ENCODE peak calls at places on chromosomes 12 and 14, in eight cellular contexts. One of them, this sample, is unnamed.

GRCh38 chr14:102055181-102055901 is 31.5 kb downstream of the HSP90AA1 start:
- DNase-seq in A172: peak
- DNase-seq in Calu3: no peak
- DNase-seq in mucosa of gallbladder: no peak
- DNase-seq in left ventricle myocardium inferior: no peak
- DNase-seq in heart right ventricle: no peak
- DNase-seq in posterior vena cava: no peak
- DNase-seq in mesothelial cell of epicardium: no peak
- DNase-seq in this sample: peak

GRCh38 chr12:43288666-43289065 is 263.3 kb downstream of the ADAMTS20 start:
- DNase-seq in posterior vena cava: no peak
- DNase-seq in mesothelial cell of epicardium: no peak
- DNase-seq in heart right ventricle: no peak
- DNase-seq in A172: no peak
- DNase-seq in mucosa of gallbladder: no peak
- DNase-seq in Calu3: no peak
- DNase-seq in left ventricle myocardium inferior: no peak
- DNase-seq in this sample: no peak

GRCh38 chr14:78633747-78634146 is 463.6 kb downstream of the NRXN3 start:
- DNase-seq in mesothelial cell of epicardium: no peak
- DNase-seq in A172: no peak
- DNase-seq in heart right ventricle: no peak
- DNase-seq in Calu3: no peak
- DNase-seq in left ventricle myocardium inferior: no peak
- DNase-seq in posterior vena cava: no peak
- DNase-seq in mucosa of gallbladder: no peak
- DNase-seq in this sample: no peak

GRCh38 chr12:68510394-68510793 is 100.3 kb upstream of the RAP1B start:
- DNase-seq in heart right ventricle: no peak
- DNase-seq in A172: no peak
- DNase-seq in left ventricle myocardium inferior: no peak
- DNase-seq in Calu3: no peak
- DNase-seq in mesothelial cell of epicardium: no peak
- DNase-seq in mucosa of gallbladder: no peak
- DNase-seq in posterior vena cava: no peak
- DNase-seq in this sample: no peak

GRCh38 chr14:97217094-97217885 is 420.1 kb downstream of the VRK1 start:
- DNase-seq in mucosa of gallbladder: no peak
- DNase-seq in heart right ventricle: no peak
- DNase-seq in mesothelial cell of epicardium: no peak
- DNase-seq in Calu3: no peak
- DNase-seq in posterior vena cava: no peak
- DNase-seq in A172: no peak
- DNase-seq in left ventricle myocardium inferior: no peak
- DNase-seq in this sample: no peak

GRCh38 chr12:122064034-122064777 is 14.3 kb upstream of the MLXIP start:
- DNase-seq in posterior vena cava: peak
- DNase-seq in heart right ventricle: peak
- DNase-seq in A172: peak
- DNase-seq in mucosa of gallbladder: peak
- DNase-seq in left ventricle myocardium inferior: peak
- DNase-seq in mesothelial cell of epicardium: peak
- DNase-seq in Calu3: peak
- DNase-seq in this sample: peak

GRCh38 chr14:104136472-104137296 is 1.7 kb upstream of the KIF26A start:
- DNase-seq in mucosa of gallbladder: no peak
- DNase-seq in A172: no peak
- DNase-seq in mesothelial cell of epicardium: peak
- DNase-seq in heart right ventricle: peak
- DNase-seq in posterior vena cava: peak
- DNase-seq in Calu3: no peak
- DNase-seq in left ventricle myocardium inferior: peak
- DNase-seq in this sample: no peak

GRCh38 chr12:94200069-94200468 is 51.7 kb downstream of the PLXNC1 start:
- DNase-seq in heart right ventricle: no peak
- DNase-seq in posterior vena cava: no peak
- DNase-seq in A172: no peak
- DNase-seq in mesothelial cell of epicardium: no peak
- DNase-seq in left ventricle myocardium inferior: no peak
- DNase-seq in mucosa of gallbladder: no peak
- DNase-seq in Calu3: no peak
- DNase-seq in this sample: no peak

GRCh38 chr12:55925870-55926737 is 1.6 kb downstream of the PYM1 start:
- DNase-seq in heart right ventricle: no peak
- DNase-seq in A172: no peak
- DNase-seq in mucosa of gallbladder: no peak
- DNase-seq in mesothelial cell of epicardium: no peak
- DNase-seq in Calu3: no peak
- DNase-seq in left ventricle myocardium inferior: no peak
- DNase-seq in posterior vena cava: no peak
- DNase-seq in this sample: no peak

GRCh38 chr14:72451081-72451972 is 442.6 kb downstream of the DPF3 start:
- DNase-seq in heart right ventricle: no peak
- DNase-seq in A172: peak
- DNase-seq in left ventricle myocardium inferior: no peak
- DNase-seq in Calu3: no peak
- DNase-seq in posterior vena cava: no peak
- DNase-seq in mucosa of gallbladder: no peak
- DNase-seq in mesothelial cell of epicardium: no peak
- DNase-seq in this sample: no peak

GRCh38 chr12:126051611-126052107 is 986.4 kb downstream of the AACS start:
- DNase-seq in left ventricle myocardium inferior: no peak
- DNase-seq in heart right ventricle: no peak
- DNase-seq in posterior vena cava: no peak
- DNase-seq in A172: peak
- DNase-seq in mesothelial cell of epicardium: no peak
- DNase-seq in Calu3: peak
- DNase-seq in mucosa of gallbladder: peak
- DNase-seq in this sample: no peak

GRCh38 chr14:70011098-70011497 is 131.9 kb downstream of the SMOC1 start:
- DNase-seq in A172: no peak
- DNase-seq in posterior vena cava: no peak
- DNase-seq in heart right ventricle: no peak
- DNase-seq in mesothelial cell of epicardium: no peak
- DNase-seq in mucosa of gallbladder: no peak
- DNase-seq in Calu3: no peak
- DNase-seq in left ventricle myocardium inferior: no peak
- DNase-seq in this sample: no peak

GRCh38 chr12:131831635-131832041 is 3.4 kb downstream of the MMP17 start:
- DNase-seq in mucosa of gallbladder: no peak
- DNase-seq in Calu3: no peak
- DNase-seq in left ventricle myocardium inferior: no peak
- DNase-seq in mesothelial cell of epicardium: no peak
- DNase-seq in posterior vena cava: no peak
- DNase-seq in heart right ventricle: no peak
- DNase-seq in A172: peak
- DNase-seq in this sample: peak

GRCh38 chr12:29316772-29317171 is 64.2 kb downstream of the ERGIC2 start:
- DNase-seq in Calu3: no peak
- DNase-seq in mesothelial cell of epicardium: no peak
- DNase-seq in heart right ventricle: peak
- DNase-seq in posterior vena cava: no peak
- DNase-seq in A172: peak
- DNase-seq in left ventricle myocardium inferior: peak
- DNase-seq in mucosa of gallbladder: peak
- DNase-seq in this sample: peak

GRCh38 chr12:110688446-110689001 is 391 bp downstream of the HVCN1 start:
- DNase-seq in mesothelial cell of epicardium: no peak
- DNase-seq in Calu3: no peak
- DNase-seq in mucosa of gallbladder: no peak
- DNase-seq in left ventricle myocardium inferior: no peak
- DNase-seq in posterior vena cava: no peak
- DNase-seq in A172: no peak
- DNase-seq in heart right ventricle: no peak
- DNase-seq in this sample: no peak

GRCh38 chr12:79422060-79422812 is 268.5 kb downstream of the PAWR start:
- DNase-seq in Calu3: no peak
- DNase-seq in mucosa of gallbladder: no peak
- DNase-seq in A172: no peak
- DNase-seq in heart right ventricle: no peak
- DNase-seq in mesothelial cell of epicardium: no peak
- DNase-seq in left ventricle myocardium inferior: no peak
- DNase-seq in posterior vena cava: no peak
- DNase-seq in this sample: no peak